ENCODE peak calls at places on chromosomes 16 and 17, in nine cellular contexts. R is effector CD4-positive, alpha-beta T cell; P is activated T-helper 2 cell treated with anti-CD3 and anti-CD28 coated beads, Interferon-gamma antibody, Interleukin-2, Interleukin-4, amounts not matched to agents 10 μg/mL and 5 μg/mL and 100 μg/mL, durations not matched to agents 14 hours and 24 hours and 36 hours; H is AG09319; U is Jurkat, Clone E6-1; W is CMK; V is stomach; D is fibroblast of the aortic adventitia; F is Right ventricle myocardium superior. L is an unnamed sample.

GRCh38 chr17:81258292-81258691 is 19.2 kb downstream of the NDUFAF8 start:
- DNase-seq in H (no peak), V (no peak), D (no peak), R (no peak), F (no peak), P (no peak), U (no peak), W (no peak), L (no peak)

GRCh38 chr17:77019955-77020379 is 120.8 kb upstream of the SEC14L1 start:
- DNase-seq in U (no peak), F (no peak), V (no peak), W (no peak), R (no peak), D (peak), H (no peak), P (no peak), L (no peak)

GRCh38 chr17:62819511-62820221 is 11.6 kb upstream of the MARCHF10 start:
- DNase-seq in U (no peak), W (no peak), R (no peak), V (peak), P (no peak), D (peak), H (peak), F (peak), L (no peak)

GRCh38 chr16:35750157-35750689 is 2290.8 kb downstream of the TP53TG3F start:
- DNase-seq in V (no peak), U (no peak), W (no peak), F (no peak), D (no peak), H (no peak), P (no peak), R (no peak), L (no peak)

GRCh38 chr17:82193520-82194236 is 19.0 kb downstream of the CCDC57 start:
- DNase-seq in R (no peak), V (no peak), F (no peak), U (no peak), H (no peak), W (no peak), P (no peak), D (no peak), L (no peak)

GRCh38 chr17:71019699-71020098 is 850.4 kb downstream of the KCNJ2 start:
- DNase-seq in H (no peak), W (no peak), R (no peak), D (no peak), P (no peak), V (no peak), F (no peak), U (no peak), L (no peak)

GRCh38 chr17:80705988-80706387 is 161.3 kb downstream of the RPTOR start:
- DNase-seq in H (no peak), W (no peak), P (no peak), D (no peak), R (no peak), V (no peak), U (no peak), F (no peak), L (no peak)

GRCh38 chr16:52825882-52826281 is 226.8 kb downstream of the CHD9NB start:
- DNase-seq in U (peak), H (no peak), R (no peak), D (no peak), W (no peak), V (no peak), F (no peak), P (no peak), L (no peak)

GRCh38 chr16:30521873-30522641 is 4.3 kb downstream of the ZNF768 start:
- DNase-seq in F (no peak), V (no peak), H (no peak), P (no peak), U (no peak), R (no peak), W (no peak), D (no peak), L (peak)

GRCh38 chr17:73532441-73532901 is 111.8 kb downstream of the SDK2 start:
- DNase-seq in V (no peak), H (no peak), D (no peak), P (no peak), W (no peak), U (no peak), F (no peak), R (no peak), L (no peak)

GRCh38 chr16:78310990-78311561 is 211.6 kb downstream of the WWOX start:
- DNase-seq in P (no peak), W (no peak), F (no peak), D (no peak), R (no peak), V (no peak), H (no peak), U (peak), L (no peak)

GRCh38 chr16:50591800-50592771 is 43.9 kb downstream of the NKD1 start:
- DNase-seq in U (no peak), H (no peak), V (peak), D (peak), P (no peak), W (no peak), F (peak), R (no peak), L (no peak)

GRCh38 chr16:17835118-17835949 is 364.6 kb upstream of the XYLT1 start:
- DNase-seq in R (no peak), F (no peak), V (no peak), W (no peak), D (no peak), U (no peak), H (no peak), P (no peak), L (no peak)

GRCh38 chr17:72603346-72604242 is 482.8 kb downstream of the SOX9 start:
- DNase-seq in W (no peak), R (no peak), P (no peak), V (no peak), U (no peak), D (no peak), H (no peak), F (no peak), L (no peak)

GRCh38 chr17:1649844-1650409 is at the start of gene RILP:
- DNase-seq in V (peak), W (no peak), P (no peak), R (no peak), F (peak), H (no peak), D (peak), U (no peak), L (no peak)

L was measured in stimulated activated naive CD8-positive, alpha-beta T cell treated with anti-CD3 and anti-CD28 coated beads, Interleukin-15, amount 100 ng/mL, for 72 hours.